ENCODE peak calls at places on chromosome 10, in eight cellular contexts. One of them, this sample, is unnamed.
A peak's percentile ranks its signal among the peaks of the same experiment; 100 is the strongest.

GRCh38 chr10:6145979-6146432 is 56.7 kb upstream of the PFKFB3 start:
- DNase-seq in upper lobe of right lung: no peak
- DNase-seq in sigmoid colon: no peak
- DNase-seq in bronchial epithelial cell: no peak
- DNase-seq in aorta: no peak
- DNase-seq in DND-41: no peak
- DNase-seq in right lobe of liver: no peak
- DNase-seq in Peyer's patch: no peak
- DNase-seq in this sample: no peak

GRCh38 chr10:121188005-121188404 is 336.8 kb downstream of the WDR11 start:
- DNase-seq in sigmoid colon: no peak
- DNase-seq in DND-41: no peak
- DNase-seq in upper lobe of right lung: no peak
- DNase-seq in Peyer's patch: no peak
- DNase-seq in right lobe of liver: no peak
- DNase-seq in aorta: no peak
- DNase-seq in bronchial epithelial cell: peak; percentile 58
- DNase-seq in this sample: no peak

GRCh38 chr10:110617455-110618162 is 26.5 kb upstream of the RBM20 start:
- DNase-seq in right lobe of liver: no peak
- DNase-seq in Peyer's patch: no peak
- DNase-seq in bronchial epithelial cell: no peak
- DNase-seq in DND-41: no peak
- DNase-seq in upper lobe of right lung: no peak
- DNase-seq in sigmoid colon: peak; percentile 53
- DNase-seq in aorta: no peak
- DNase-seq in this sample: no peak

GRCh38 chr10:70367195-70367796 is 15.1 kb downstream of the LRRC20 start:
- DNase-seq in upper lobe of right lung: no peak
- DNase-seq in sigmoid colon: peak; percentile 46
- DNase-seq in right lobe of liver: no peak
- DNase-seq in aorta: no peak
- DNase-seq in Peyer's patch: no peak
- DNase-seq in bronchial epithelial cell: peak; percentile 63
- DNase-seq in DND-41: no peak
- DNase-seq in this sample: no peak

GRCh38 chr10:26571655-26572054 is 125.8 kb upstream of the PDSS1 start:
- DNase-seq in right lobe of liver: no peak
- DNase-seq in bronchial epithelial cell: peak; percentile 72
- DNase-seq in sigmoid colon: no peak
- DNase-seq in DND-41: no peak
- DNase-seq in upper lobe of right lung: no peak
- DNase-seq in Peyer's patch: no peak
- DNase-seq in aorta: no peak
- DNase-seq in this sample: no peak

GRCh38 chr10:12423896-12424295 is 74.5 kb downstream of the CAMK1D start:
- DNase-seq in DND-41: no peak
- DNase-seq in sigmoid colon: no peak
- DNase-seq in Peyer's patch: no peak
- DNase-seq in bronchial epithelial cell: no peak
- DNase-seq in upper lobe of right lung: no peak
- DNase-seq in right lobe of liver: no peak
- DNase-seq in aorta: no peak
- DNase-seq in this sample: peak; percentile 58

GRCh38 chr10:114077347-114077746 is 33.7 kb downstream of the ADRB1 start:
- DNase-seq in Peyer's patch: no peak
- DNase-seq in sigmoid colon: no peak
- DNase-seq in right lobe of liver: no peak
- DNase-seq in upper lobe of right lung: no peak
- DNase-seq in aorta: no peak
- DNase-seq in DND-41: no peak
- DNase-seq in bronchial epithelial cell: no peak
- DNase-seq in this sample: no peak

GRCh38 chr10:33735463-33735862 is 401.0 kb upstream of the NRP1 start:
- DNase-seq in aorta: no peak
- DNase-seq in bronchial epithelial cell: peak; percentile 51
- DNase-seq in Peyer's patch: no peak
- DNase-seq in DND-41: no peak
- DNase-seq in right lobe of liver: no peak
- DNase-seq in upper lobe of right lung: no peak
- DNase-seq in sigmoid colon: no peak
- DNase-seq in this sample: no peak

GRCh38 chr10:60878224-60878623 is 65.8 kb downstream of the RHOBTB1 start:
- DNase-seq in DND-41: no peak
- DNase-seq in aorta: no peak
- DNase-seq in Peyer's patch: no peak
- DNase-seq in bronchial epithelial cell: peak; percentile 27
- DNase-seq in right lobe of liver: no peak
- DNase-seq in sigmoid colon: no peak
- DNase-seq in upper lobe of right lung: no peak
- DNase-seq in this sample: no peak

GRCh38 chr10:94193466-94193924 is 169.2 kb downstream of the NOC3L start:
- DNase-seq in sigmoid colon: no peak
- DNase-seq in bronchial epithelial cell: no peak
- DNase-seq in DND-41: no peak
- DNase-seq in aorta: no peak
- DNase-seq in Peyer's patch: no peak
- DNase-seq in right lobe of liver: no peak
- DNase-seq in upper lobe of right lung: no peak
- DNase-seq in this sample: no peak

GRCh38 chr10:35561670-35562069 is 43.5 kb upstream of the GJD4 start:
- DNase-seq in DND-41: no peak
- DNase-seq in bronchial epithelial cell: no peak
- DNase-seq in upper lobe of right lung: no peak
- DNase-seq in aorta: no peak
- DNase-seq in right lobe of liver: no peak
- DNase-seq in Peyer's patch: no peak
- DNase-seq in sigmoid colon: no peak
- DNase-seq in this sample: no peak

GRCh38 chr10:35912615-35913170 is 270.6 kb upstream of the FZD8 start:
- DNase-seq in aorta: no peak
- DNase-seq in sigmoid colon: no peak
- DNase-seq in Peyer's patch: no peak
- DNase-seq in DND-41: no peak
- DNase-seq in upper lobe of right lung: no peak
- DNase-seq in bronchial epithelial cell: peak; percentile 86
- DNase-seq in right lobe of liver: no peak
- DNase-seq in this sample: no peak

GRCh38 chr10:99235469-99235871 is at the start of gene HPSE2:
- DNase-seq in sigmoid colon: no peak
- DNase-seq in Peyer's patch: no peak
- DNase-seq in aorta: no peak
- DNase-seq in right lobe of liver: no peak
- DNase-seq in DND-41: no peak
- DNase-seq in bronchial epithelial cell: no peak
- DNase-seq in upper lobe of right lung: no peak
- DNase-seq in this sample: no peak

GRCh38 chr10:4851846-4852245 is 25.8 kb downstream of the AKR1E2 start:
- DNase-seq in bronchial epithelial cell: peak; percentile 49
- DNase-seq in right lobe of liver: peak; percentile 96
- DNase-seq in Peyer's patch: no peak
- DNase-seq in upper lobe of right lung: no peak
- DNase-seq in sigmoid colon: no peak
- DNase-seq in DND-41: no peak
- DNase-seq in aorta: no peak
- DNase-seq in this sample: no peak

GRCh38 chr10:53403688-53404087 is 631.1 kb upstream of the MBL2 start:
- DNase-seq in upper lobe of right lung: peak; percentile 65
- DNase-seq in sigmoid colon: peak; percentile 59
- DNase-seq in bronchial epithelial cell: peak; percentile 20
- DNase-seq in aorta: no peak
- DNase-seq in DND-41: no peak
- DNase-seq in right lobe of liver: peak; percentile 93
- DNase-seq in Peyer's patch: peak; percentile 53
- DNase-seq in this sample: peak; percentile 78

GRCh38 chr10:69807122-69807521 is 5.4 kb downstream of the COL13A1 start:
- DNase-seq in DND-41: no peak
- DNase-seq in right lobe of liver: no peak
- DNase-seq in upper lobe of right lung: no peak
- DNase-seq in sigmoid colon: no peak
- DNase-seq in Peyer's patch: no peak
- DNase-seq in bronchial epithelial cell: peak; percentile 75
- DNase-seq in aorta: no peak
- DNase-seq in this sample: no peak

GRCh38 chr10:84194424-84195043 is at the start of gene CDHR1:
- DNase-seq in bronchial epithelial cell: peak; percentile 39
- DNase-seq in right lobe of liver: no peak
- DNase-seq in Peyer's patch: peak; percentile 84
- DNase-seq in DND-41: no peak
- DNase-seq in aorta: no peak
- DNase-seq in upper lobe of right lung: peak; percentile 70
- DNase-seq in sigmoid colon: peak; percentile 60
- DNase-seq in this sample: peak; percentile 88

GRCh38 chr10:16986406-16987128 is 143.0 kb downstream of the CUBN start:
- DNase-seq in upper lobe of right lung: no peak
- DNase-seq in sigmoid colon: no peak
- DNase-seq in aorta: no peak
- DNase-seq in bronchial epithelial cell: peak; percentile 46
- DNase-seq in Peyer's patch: no peak
- DNase-seq in DND-41: no peak
- DNase-seq in right lobe of liver: no peak
- DNase-seq in this sample: no peak

GRCh38 chr10:111084346-111085255 is 7.8 kb downstream of the ADRA2A start:
- DNase-seq in upper lobe of right lung: no peak
- DNase-seq in bronchial epithelial cell: no peak
- DNase-seq in sigmoid colon: no peak
- DNase-seq in Peyer's patch: no peak
- DNase-seq in aorta: no peak
- DNase-seq in DND-41: no peak
- DNase-seq in right lobe of liver: no peak
- DNase-seq in this sample: no peak

GRCh38 chr10:17216217-17216900 is 11.7 kb upstream of the VIM start:
- DNase-seq in bronchial epithelial cell: peak; percentile 99
- DNase-seq in upper lobe of right lung: no peak
- DNase-seq in sigmoid colon: no peak
- DNase-seq in aorta: no peak
- DNase-seq in DND-41: no peak
- DNase-seq in right lobe of liver: no peak
- DNase-seq in Peyer's patch: no peak
- DNase-seq in this sample: no peak

GRCh38 chr10:72090326-72090725 is 2.0 kb upstream of the SPOCK2 start:
- DNase-seq in upper lobe of right lung: no peak
- DNase-seq in Peyer's patch: no peak
- DNase-seq in right lobe of liver: no peak
- DNase-seq in DND-41: no peak
- DNase-seq in aorta: no peak
- DNase-seq in bronchial epithelial cell: peak; percentile 14
- DNase-seq in sigmoid colon: no peak
- DNase-seq in this sample: no peak

GRCh38 chr10:123704812-123705211 is 38.7 kb downstream of the GPR26 start:
- DNase-seq in DND-41: peak; percentile 13
- DNase-seq in upper lobe of right lung: no peak
- DNase-seq in Peyer's patch: no peak
- DNase-seq in right lobe of liver: no peak
- DNase-seq in sigmoid colon: no peak
- DNase-seq in bronchial epithelial cell: no peak
- DNase-seq in aorta: no peak
- DNase-seq in this sample: no peak

GRCh38 chr10:75995720-75996119 is 564.3 kb downstream of the LRMDA start:
- DNase-seq in DND-41: no peak
- DNase-seq in sigmoid colon: no peak
- DNase-seq in right lobe of liver: no peak
- DNase-seq in aorta: no peak
- DNase-seq in upper lobe of right lung: no peak
- DNase-seq in bronchial epithelial cell: no peak
- DNase-seq in Peyer's patch: no peak
- DNase-seq in this sample: no peak

GRCh38 chr10:11181996-11182395 is 164.3 kb downstream of the CELF2 start:
- DNase-seq in upper lobe of right lung: no peak
- DNase-seq in bronchial epithelial cell: no peak
- DNase-seq in DND-41: no peak
- DNase-seq in sigmoid colon: peak; percentile 87
- DNase-seq in right lobe of liver: no peak
- DNase-seq in Peyer's patch: no peak
- DNase-seq in aorta: peak; percentile 80
- DNase-seq in this sample: no peak
- H3K36me3 ChIP-seq in upper lobe of right lung: peaks cover 20% of the 10 kb centered on the region
- H3K36me3 ChIP-seq in bronchial epithelial cell: no peaks in the 10 kb centered on the region
- H3K36me3 ChIP-seq in DND-41: peaks cover 66% of the 10 kb centered on the region
- H3K36me3 ChIP-seq in sigmoid colon: no peaks in the 10 kb centered on the region
- H3K36me3 ChIP-seq in right lobe of liver: no peaks in the 10 kb centered on the region
- H3K36me3 ChIP-seq in Peyer's patch: peaks cover 17% of the 10 kb centered on the region
- H3K36me3 ChIP-seq in aorta: no peaks in the 10 kb centered on the region
- H3K36me3 ChIP-seq in this sample: peaks cover 65% of the 10 kb centered on the region

GRCh38 chr10:103669944-103670343 is 176.4 kb downstream of the NEURL1 start:
- DNase-seq in DND-41: no peak
- DNase-seq in sigmoid colon: no peak
- DNase-seq in bronchial epithelial cell: no peak
- DNase-seq in right lobe of liver: no peak
- DNase-seq in aorta: no peak
- DNase-seq in Peyer's patch: no peak
- DNase-seq in upper lobe of right lung: no peak
- DNase-seq in this sample: no peak
- H3K36me3 ChIP-seq in DND-41: no peaks in the 10 kb centered on the region
- H3K36me3 ChIP-seq in sigmoid colon: no peaks in the 10 kb centered on the region
- H3K36me3 ChIP-seq in bronchial epithelial cell: peaks cover 25% of the 10 kb centered on the region
- H3K36me3 ChIP-seq in right lobe of liver: no peaks in the 10 kb centered on the region
- H3K36me3 ChIP-seq in aorta: no peaks in the 10 kb centered on the region
- H3K36me3 ChIP-seq in Peyer's patch: no peaks in the 10 kb centered on the region
- H3K36me3 ChIP-seq in upper lobe of right lung: no peaks in the 10 kb centered on the region
- H3K36me3 ChIP-seq in this sample: no peaks in the 10 kb centered on the region

DNA sequence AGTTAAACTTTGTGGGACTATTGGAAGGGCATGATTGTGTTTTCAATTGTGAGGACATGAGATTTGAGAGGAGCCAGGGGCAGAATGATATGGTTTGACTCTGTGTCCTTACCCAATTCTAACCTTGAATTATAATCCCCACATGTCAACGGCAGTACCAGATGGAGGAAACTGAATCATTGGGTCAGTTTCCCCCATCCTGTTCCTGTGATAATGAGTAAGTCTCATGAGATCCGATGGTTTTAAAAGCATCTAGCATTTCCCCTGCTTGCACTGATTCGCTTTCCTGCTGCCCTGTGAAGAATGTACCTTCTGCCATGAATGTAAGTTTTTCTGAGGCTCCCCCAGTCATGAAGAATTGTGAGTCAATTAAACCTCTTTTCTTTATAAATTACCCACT is 1367.1 kb downstream of the XPNPEP1 start:
- DNase-seq in sigmoid colon: no peak
- DNase-seq in DND-41: no peak
- DNase-seq in upper lobe of right lung: no peak
- DNase-seq in bronchial epithelial cell: no peak
- DNase-seq in Peyer's patch: no peak
- DNase-seq in right lobe of liver: no peak
- DNase-seq in aorta: no peak
- DNase-seq in this sample: no peak
- H3K36me3 ChIP-seq in sigmoid colon: no peaks in the 10 kb centered on the region
- H3K36me3 ChIP-seq in DND-41: no peaks in the 10 kb centered on the region
- H3K36me3 ChIP-seq in upper lobe of right lung: no peaks in the 10 kb centered on the region
- H3K36me3 ChIP-seq in bronchial epithelial cell: no peaks in the 10 kb centered on the region
- H3K36me3 ChIP-seq in Peyer's patch: no peaks in the 10 kb centered on the region
- H3K36me3 ChIP-seq in right lobe of liver: no peaks in the 10 kb centered on the region
- H3K36me3 ChIP-seq in aorta: no peaks in the 10 kb centered on the region
- H3K36me3 ChIP-seq in this sample: no peaks in the 10 kb centered on the region

DNA sequence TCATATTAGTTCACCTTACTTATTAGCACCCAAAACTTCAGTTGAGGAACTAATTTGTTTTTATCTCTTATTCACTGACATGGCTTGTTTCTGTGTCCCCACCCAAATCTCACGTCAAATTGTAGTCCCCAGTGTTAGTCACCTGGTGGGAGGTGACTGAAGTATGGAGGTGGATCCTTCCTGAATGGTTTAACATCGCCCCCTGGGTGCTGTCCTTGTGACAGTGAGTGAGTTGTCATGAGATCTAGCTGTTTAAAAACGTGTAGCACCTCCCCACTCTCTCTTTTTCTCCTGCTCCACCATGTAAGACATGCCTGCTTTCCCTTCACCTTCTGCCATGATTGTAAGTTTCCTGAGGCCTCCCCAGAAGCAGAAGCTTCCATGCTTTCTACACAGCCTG is 75.0 kb upstream of the HECTD2 start:
- DNase-seq in upper lobe of right lung: no peak
- DNase-seq in sigmoid colon: no peak
- DNase-seq in right lobe of liver: no peak
- DNase-seq in Peyer's patch: no peak
- DNase-seq in bronchial epithelial cell: no peak
- DNase-seq in DND-41: no peak
- DNase-seq in aorta: no peak
- DNase-seq in this sample: no peak
- H3K36me3 ChIP-seq in upper lobe of right lung: no peaks in the 10 kb centered on the region
- H3K36me3 ChIP-seq in sigmoid colon: no peaks in the 10 kb centered on the region
- H3K36me3 ChIP-seq in right lobe of liver: no peaks in the 10 kb centered on the region
- H3K36me3 ChIP-seq in Peyer's patch: no peaks in the 10 kb centered on the region
- H3K36me3 ChIP-seq in bronchial epithelial cell: no peaks in the 10 kb centered on the region
- H3K36me3 ChIP-seq in DND-41: no peaks in the 10 kb centered on the region
- H3K36me3 ChIP-seq in aorta: no peaks in the 10 kb centered on the region
- H3K36me3 ChIP-seq in this sample: no peaks in the 10 kb centered on the region